ENCODE peak calls at places on chromosomes 11 and 22, in five cellular contexts. U is fibroblast of lung, Z is RWPE1, P is AG04450, D is pancreas. T is an unnamed sample.

GRCh38 chr11:91978747-91979146 is 245.9 kb upstream of the FAT3 start:
- DNase-seq in Z (peak; percentile 52), P (no peak), U (peak; percentile 74), D (no peak), T (no peak)

GRCh38 chr11:37076866-37077265 is 478.8 kb upstream of the RAG2 start:
- DNase-seq in Z (no peak), U (no peak), P (no peak), D (no peak), T (no peak)

GRCh38 chr22:48908547-48908946 is 919.1 kb downstream of the BRD1 start:
- DNase-seq in U (no peak), D (no peak), Z (no peak), P (no peak), T (no peak)

GRCh38 chr11:118338637-118339061 is 3.9 kb downstream of the CD3D start:
- DNase-seq in U (no peak), Z (no peak), P (no peak), D (no peak), T (no peak)

GRCh38 chr11:86761978-86762377 is 38.4 kb upstream of the PRSS23 start:
- DNase-seq in D (no peak), Z (no peak), U (peak; percentile 87), P (no peak), T (no peak)

GRCh38 chr11:120873966-120874365 is 149.9 kb upstream of the TBCEL start:
- DNase-seq in D (no peak), Z (no peak), P (no peak), U (no peak), T (no peak)

GRCh38 chr11:14105446-14105845 is 142.9 kb downstream of the SPON1 start:
- DNase-seq in D (no peak), P (no peak), Z (no peak), U (no peak), T (no peak)

GRCh38 chr11:14904745-14905103 is 12.7 kb upstream of the CYP2R1 start:
- DNase-seq in D (peak; percentile 86), Z (no peak), U (peak; percentile 52), P (no peak), T (peak; percentile 10)

GRCh38 chr11:117315285-117316196 is 515 bp downstream of the BACE1 start:
- DNase-seq in D (peak; percentile 39), P (no peak), U (peak; percentile 10), Z (no peak), T (no peak)

GRCh38 chr11:59216654-59217640 is 4.2 kb upstream of the MPEG1 start:
- DNase-seq in Z (peak; percentile 57), P (no peak), D (no peak), U (peak; percentile 11), T (no peak)

GRCh38 chr22:20567993-20568417 is 60.6 kb downstream of the MED15 start:
- DNase-seq in P (no peak), Z (no peak), U (no peak), D (no peak), T (no peak)

GRCh38 chr11:1782831-1783724 is 19.4 kb upstream of the CTSD start:
- DNase-seq in Z (no peak), D (no peak), P (no peak), U (peak; percentile 56), T (no peak)

GRCh38 chr11:116590844-116591575 is 181.8 kb downstream of the BUD13 start:
- DNase-seq in Z (no peak), U (no peak), D (no peak), P (no peak), T (no peak)

GRCh38 chr11:71962428-71963038 is 33.7 kb downstream of the RNF121 start:
- DNase-seq in Z (no peak), D (no peak), P (peak; percentile 13), U (peak; percentile 74), T (no peak)

GRCh38 chr11:20601221-20601914 is 2.0 kb downstream of the SLC6A5 start:
- DNase-seq in U (no peak), P (no peak), D (no peak), Z (no peak), T (no peak)

GRCh38 chr11:1226981-1227550 is 4.2 kb downstream of the MUC5B start:
- DNase-seq in U (no peak), D (no peak), P (no peak), Z (no peak), T (no peak)

GRCh38 chr11:96694338-96694737 is 304.5 kb downstream of the JRKL start:
- DNase-seq in Z (no peak), U (no peak), P (no peak), D (no peak), T (no peak)

GRCh38 chr11:72338266-72338665 is 94.3 kb upstream of the PHOX2A start:
- DNase-seq in P (no peak), Z (no peak), D (no peak), U (no peak), T (no peak)

GRCh38 chr11:132028380-132029240 is 658.2 kb downstream of the NTM start:
- DNase-seq in U (no peak), Z (peak; percentile 17), D (no peak), P (no peak), T (no peak)

GRCh38 chr11:40130427-40130826 is 1329.0 kb downstream of the LRRC4C start:
- DNase-seq in D (no peak), P (no peak), U (peak; percentile 11), Z (no peak), T (peak; percentile 18)

GRCh38 chr11:131688056-131688693 is 317.8 kb downstream of the NTM start:
- DNase-seq in P (no peak), U (peak; percentile 42), Z (peak; percentile 66), D (peak; percentile 43), T (peak; percentile 51)

GRCh38 chr11:4167292-4167691 is 72.7 kb downstream of the RRM1 start:
- DNase-seq in Z (no peak), U (no peak), P (no peak), D (no peak), T (no peak)

GRCh38 chr11:40445391-40445790 is 1014.1 kb downstream of the LRRC4C start:
- DNase-seq in Z (no peak), D (no peak), U (peak; percentile 50), P (no peak), T (no peak)

GRCh38 chr11:27557223-27557622 is 50.7 kb upstream of the LIN7C start:
- DNase-seq in Z (no peak), D (no peak), P (no peak), U (peak; percentile 77), T (no peak)

GRCh38 chr11:59901306-59901705 is 22.7 kb downstream of the OOSP3 start:
- DNase-seq in U (peak; percentile 37), P (no peak), Z (peak; percentile 64), D (no peak), T (no peak)

DNA sequence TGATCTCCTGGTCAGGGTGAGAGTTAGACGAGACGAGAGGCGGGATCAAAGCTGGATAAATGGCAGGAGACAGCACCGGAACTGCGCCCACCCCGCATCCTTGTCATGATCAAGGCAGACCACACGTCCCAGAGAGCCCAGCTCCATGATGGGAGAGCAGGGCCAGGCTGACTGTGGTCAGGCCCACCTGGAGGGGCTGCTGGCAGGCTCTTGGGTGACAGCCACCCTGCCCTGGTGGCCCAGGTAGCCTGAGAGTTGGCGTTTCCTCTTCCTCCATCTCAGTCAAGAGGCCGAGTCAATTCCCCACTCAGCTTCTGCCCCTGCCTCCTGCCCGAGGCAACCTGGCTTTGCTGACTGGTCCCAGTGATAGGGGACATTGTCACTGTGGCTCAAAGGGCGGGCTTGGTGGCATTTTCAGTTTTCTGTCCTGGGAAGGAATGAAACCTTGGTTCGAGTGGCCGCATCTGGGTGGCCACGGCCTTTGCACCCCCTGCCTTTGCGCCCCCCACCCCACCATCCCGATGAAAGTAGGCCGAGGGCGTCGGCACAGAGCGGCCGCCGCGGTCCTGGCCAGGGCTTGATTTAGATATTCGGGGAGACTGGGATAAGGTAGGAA is 60.8 kb upstream of the PPARA start:
- DNase-seq in Z (no peak), U (no peak), P (no peak), D (no peak), T (no peak)
- H3K27ac ChIP-seq in Z (peak overlapping the region; percentile 100), U (peak overlapping the region; percentile 97), P (peak overlapping the region; percentile 94), D (peak overlapping the region; percentile 69), T (peak overlapping the region; percentile 98)

GRCh38 chr11:70230840-70231710 is 28.0 kb downstream of the FADD start:
- DNase-seq in Z (no peak), D (no peak), P (no peak), U (no peak), T (no peak)

GRCh38 chr11:70230151-70230839 is 27.2 kb downstream of the FADD start:
- DNase-seq in D (no peak), U (peak; percentile 62), P (no peak), Z (no peak), T (no peak)

GRCh38 chr11:70229737-70230136 is 26.6 kb downstream of the FADD start:
- DNase-seq in D (no peak), U (no peak), Z (no peak), P (no peak), T (no peak)

GRCh38 chr11:70225629-70226582 is 22.8 kb downstream of the FADD start:
- DNase-seq in D (no peak), U (no peak), Z (no peak), P (no peak), T (no peak)

DNA sequence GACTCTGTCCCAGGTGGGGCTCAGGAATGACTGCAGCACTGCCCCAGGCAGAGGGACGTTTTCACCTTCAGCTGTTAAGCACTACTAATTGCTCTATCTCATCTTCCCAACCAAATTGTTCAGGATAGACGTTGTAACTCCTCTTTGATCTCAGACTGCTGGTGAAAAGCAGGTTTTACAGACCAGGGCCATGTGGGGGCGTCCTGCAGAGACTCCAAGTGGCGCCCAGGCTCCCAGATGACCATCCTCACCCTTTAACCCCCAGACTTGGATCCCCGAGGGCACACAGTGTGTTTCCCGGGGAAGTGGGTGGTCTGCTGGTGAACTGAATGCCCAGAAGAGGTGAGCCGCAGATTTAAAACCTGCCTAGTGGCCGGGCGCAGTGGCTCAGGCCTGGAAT is 23.9 kb downstream of the FADD start:
- DNase-seq in P (no peak), Z (no peak), D (no peak), U (no peak), T (no peak)
- H3K27ac ChIP-seq in P (no peak overlapping the region), Z (no peak overlapping the region), D (no peak overlapping the region), U (no peak overlapping the region), T (no peak overlapping the region)

DNA sequence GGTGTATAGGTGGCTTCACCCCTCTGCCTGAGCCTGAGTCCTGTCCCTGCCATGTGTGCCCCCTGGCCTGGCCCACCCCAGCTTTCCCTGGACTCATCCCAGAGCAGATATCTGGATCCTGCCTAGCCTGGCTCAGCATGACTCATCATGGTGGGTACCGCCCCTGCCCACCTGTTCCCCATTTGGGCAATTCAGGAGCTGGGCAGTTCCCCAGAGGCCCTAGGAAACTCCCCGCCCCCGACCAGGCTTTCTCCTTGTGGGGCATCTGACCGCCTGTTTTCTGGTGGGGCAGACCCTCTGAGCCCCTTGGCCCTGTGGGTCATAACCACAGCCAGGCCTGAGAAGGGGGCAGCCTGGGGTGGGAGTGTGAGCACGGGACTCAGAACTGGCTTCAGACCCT is 4.4 kb downstream of the TSPO start:
- DNase-seq in P (no peak), Z (no peak), U (no peak), D (no peak), T (no peak)
- H3K27ac ChIP-seq in P (no peak overlapping the region), Z (peak overlapping the region; percentile 98), U (no peak overlapping the region), D (no peak overlapping the region), T (no peak overlapping the region)

DNA sequence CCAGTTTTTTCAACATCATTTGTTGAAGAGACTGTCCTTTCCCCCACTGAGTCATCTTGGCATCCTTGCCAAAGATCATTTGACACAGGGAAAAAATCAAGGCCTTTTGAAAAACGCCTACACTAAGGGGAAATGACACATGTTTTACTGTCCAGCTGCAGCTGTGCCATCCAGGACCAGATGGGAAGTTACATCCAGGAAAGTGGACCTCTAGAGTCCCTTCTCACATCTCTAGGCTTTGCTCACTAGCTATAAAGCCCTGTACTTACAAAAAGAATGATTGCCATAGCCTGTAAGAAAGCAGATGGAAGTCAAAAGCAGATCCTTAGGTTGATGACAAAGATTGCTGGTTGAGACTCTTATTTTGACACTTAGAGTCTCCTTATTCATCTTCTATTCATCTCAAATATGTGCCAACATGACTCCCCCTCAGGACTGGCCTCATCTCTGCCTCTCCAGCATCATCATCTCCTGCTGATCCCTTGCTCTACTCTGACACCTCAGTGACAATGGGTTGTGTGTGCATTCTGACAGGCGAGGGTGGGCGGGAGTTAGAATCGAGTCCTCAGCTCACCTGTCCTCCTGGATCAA is 22.8 kb downstream of the OSBP2 start:
- DNase-seq in P (peak; percentile 24), U (peak; percentile 86), Z (peak; percentile 26), D (no peak), T (no peak)
- H3K27ac ChIP-seq in P (peak overlapping the region; percentile 48), U (peak overlapping the region; percentile 52), Z (no peak overlapping the region), D (no peak overlapping the region), T (no peak overlapping the region)